ENCODE peak calls at places on chromosome 22, in six cellular contexts. P is HepG2, E is GM12878, K is HCT116, N is H1, W is K562. T is an unnamed sample.

GRCh38 chr22:45996241-45997076 is 19.5 kb upstream of the WNT7B start:
- DNase-seq in P (no peak), E (no peak), K (no peak), N (no peak), W (no peak), T (no peak)

GRCh38 chr22:37929390-37929789 is 23.3 kb downstream of the MICALL1 start:
- DNase-seq in P (no peak), E (no peak), K (no peak), N (no peak), W (no peak), T (no peak)

GRCh38 chr22:39917091-39917703 is 16.3 kb downstream of the GRAP2 start:
- DNase-seq in P (no peak), E (no peak), K (no peak), N (no peak), W (no peak), T (no peak)

GRCh38 chr22:45551310-45552016 is 48.8 kb downstream of the FBLN1 start:
- DNase-seq in P (no peak), E (no peak), K (no peak), N (no peak), W (no peak), T (peak)

GRCh38 chr22:39185601-39186012 is 33.1 kb upstream of the CBX7 start:
- DNase-seq in P (peak), E (no peak), K (no peak), N (no peak), W (no peak), T (no peak)

GRCh38 chr22:25739659-25740344 is 2.2 kb upstream of the MYO18B start:
- DNase-seq in P (no peak), E (no peak), K (no peak), N (no peak), W (no peak), T (no peak)

GRCh38 chr22:42780070-42780540 is 59.4 kb upstream of the A4GALT start:
- DNase-seq in P (peak), E (peak), K (peak), N (peak), W (peak), T (peak)

GRCh38 chr22:32644252-32645100 is 157.0 kb upstream of the TIMP3 start:
- DNase-seq in P (peak), E (no peak), K (no peak), N (no peak), W (no peak), T (peak)

GRCh38 chr22:38089474-38089851 is 5.5 kb upstream of the SLC16A8 start:
- DNase-seq in P (no peak), E (no peak), K (no peak), N (no peak), W (no peak), T (no peak)

GRCh38 chr22:43228330-43228729 is 41.4 kb upstream of the TTLL12 start:
- DNase-seq in P (no peak), E (no peak), K (peak), N (peak), W (peak), T (no peak)

GRCh38 chr22:40524392-40525249 is 111.9 kb downstream of the MRTFA start:
- DNase-seq in P (peak), E (no peak), K (no peak), N (no peak), W (no peak), T (no peak)

GRCh38 chr22:28759861-28760560 is 12.5 kb upstream of the CCDC117 start:
- DNase-seq in P (peak), E (peak), K (no peak), N (peak), W (no peak), T (no peak)

GRCh38 chr22:29202231-29203192 is 3.2 kb upstream of the EMID1 start:
- DNase-seq in P (peak), E (peak), K (no peak), N (no peak), W (peak), T (peak)

GRCh38 chr22:42022162-42022847 is 23.7 kb downstream of the WBP2NL start:
- DNase-seq in P (no peak), E (peak), K (no peak), N (no peak), W (peak), T (no peak)

GRCh38 chr22:33896801-33897620 is 23.3 kb downstream of the LARGE1 start:
- DNase-seq in P (no peak), E (no peak), K (no peak), N (peak), W (no peak), T (no peak)

GRCh38 chr22:49789289-49790141 is 38.2 kb downstream of the BRD1 start:
- DNase-seq in P (peak), E (no peak), K (no peak), N (no peak), W (no peak), T (no peak)

GRCh38 chr22:40123387-40123786 is 54.3 kb upstream of the TNRC6B start:
- DNase-seq in P (no peak), E (no peak), K (no peak), N (no peak), W (peak), T (no peak)

GRCh38 chr22:19634576-19634975 is 79.7 kb upstream of the SEPTIN5 start:
- DNase-seq in P (no peak), E (no peak), K (no peak), N (no peak), W (no peak), T (no peak)

GRCh38 chr22:49753961-49754673 is 73.6 kb downstream of the BRD1 start:
- DNase-seq in P (no peak), E (no peak), K (no peak), N (no peak), W (peak), T (no peak)

GRCh38 chr22:29580200-29580810 is 608 bp downstream of the NIPSNAP1 start:
- DNase-seq in P (peak), E (no peak), K (no peak), N (no peak), W (no peak), T (no peak)

GRCh38 chr22:35349368-35349703 is 31.6 kb upstream of the HMOX1 start:
- DNase-seq in P (no peak), E (no peak), K (no peak), N (no peak), W (no peak), T (no peak)

GRCh38 chr22:47196881-47197701 is 434.6 kb downstream of the TBC1D22A start:
- DNase-seq in P (no peak), E (no peak), K (no peak), N (no peak), W (no peak), T (no peak)

GRCh38 chr22:24474221-24474620 is 20.9 kb upstream of the UPB1 start:
- DNase-seq in P (peak), E (no peak), K (peak), N (no peak), W (no peak), T (no peak)

DNA sequence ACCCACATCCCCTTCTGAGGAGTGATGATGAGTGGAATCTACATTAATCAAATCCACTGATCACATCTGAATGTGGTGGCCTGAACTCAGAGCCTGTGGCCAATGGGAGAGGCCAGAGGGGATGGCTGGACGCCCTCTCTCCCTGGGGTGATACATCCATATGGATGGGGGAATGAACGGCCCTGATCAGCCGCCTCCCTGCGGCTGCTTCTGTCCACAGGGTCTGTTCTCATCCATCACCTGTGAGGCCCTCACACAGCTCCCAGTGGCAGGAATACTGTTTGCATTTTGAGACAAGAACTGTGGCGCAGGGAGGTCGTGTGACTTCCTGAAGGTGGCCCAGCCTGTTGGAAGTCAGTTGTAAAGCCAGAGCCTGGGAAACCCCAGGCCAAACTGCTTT is 78.3 kb upstream of the SHISAL1 start:
- DNase-seq in P (no peak), E (no peak), K (no peak), N (no peak), W (no peak), T (no peak)
- TF ChIP-seq JUND in P (no peak), E (no peak), K (no peak), N (no peak), W (no peak), T (no peak)

GRCh38 chr22:44458044-44459020 is 39.7 kb downstream of the RTL6 start:
- DNase-seq in P (no peak), E (no peak), K (no peak), N (no peak), W (no peak), T (no peak)
- TF ChIP-seq JUND in P (no peak), E (no peak), K (no peak), N (no peak), W (no peak), T (no peak)

DNA sequence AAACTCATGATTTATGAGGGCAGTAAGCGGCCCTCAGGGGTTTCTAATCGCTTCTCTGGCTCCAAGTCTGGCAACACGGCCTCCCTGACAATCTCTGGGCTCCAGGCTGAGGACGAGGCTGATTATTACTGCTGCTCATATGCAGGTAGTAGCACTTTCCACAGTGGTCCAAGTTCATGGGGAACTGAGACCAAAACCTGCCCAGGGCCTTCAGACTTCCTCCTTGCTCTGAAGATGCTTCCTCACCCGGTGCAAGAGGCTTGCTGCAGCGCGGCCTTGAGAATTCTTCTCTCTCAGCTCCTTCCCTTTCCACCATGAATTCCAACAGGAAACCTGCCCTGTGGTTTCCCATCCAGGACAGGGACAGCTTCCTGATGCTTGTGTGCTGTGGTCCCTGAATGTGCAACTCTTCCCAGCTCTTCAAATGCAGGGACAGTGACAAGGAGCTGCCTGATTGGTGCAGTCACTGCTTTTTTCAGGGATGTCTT is 53.9 kb downstream of the GGTLC2 start:
- DNase-seq in P (no peak), E (no peak), K (no peak), N (no peak), W (no peak), T (no peak)
- TF ChIP-seq JUND in P (no peak), E (no peak), K (no peak), N (no peak), W (no peak), T (no peak)

DNA sequence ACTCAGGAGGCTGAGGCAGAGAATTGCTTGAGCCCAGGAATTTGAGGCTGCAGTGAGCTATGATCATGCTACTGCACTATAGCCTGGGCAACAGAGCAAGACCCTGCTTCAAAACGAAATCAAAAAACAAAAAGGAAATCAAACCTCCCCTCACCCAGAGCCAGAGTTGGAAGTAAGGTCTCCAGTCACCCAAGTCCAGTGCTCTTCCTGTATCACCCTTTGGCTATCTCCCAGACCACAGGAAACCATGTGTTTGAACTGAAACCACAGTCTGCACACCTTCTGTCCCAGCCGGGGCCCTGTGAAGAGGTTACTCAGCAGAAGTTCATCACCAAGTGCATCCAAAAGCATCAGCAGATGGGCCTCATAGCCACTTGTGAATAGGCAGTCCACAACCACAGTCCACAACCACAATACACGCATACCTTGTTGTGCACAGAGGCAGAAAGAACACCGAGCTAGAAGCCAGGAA is 4.6 kb downstream of the MYH9 start:
- DNase-seq in P (no peak), E (peak), K (no peak), N (no peak), W (peak), T (peak)
- TF ChIP-seq JUND in P (no peak), E (no peak), K (no peak), N (no peak), W (no peak), T (no peak)

GRCh38 chr22:30855677-30856518 is 112.7 kb downstream of the MORC2 start:
- DNase-seq in P (no peak), E (no peak), K (no peak), N (no peak), W (peak), T (no peak)
- TF ChIP-seq JUND in P (no peak), E (no peak), K (no peak), N (no peak), W (no peak), T (no peak)